ENCODE peak calls at places on chromosomes 2 and 18, in nine cellular contexts. J is naive thymus-derived CD4-positive, alpha-beta T cell; S is vagina; B is RWPE2; H is fibroblast of lung; G is IMR-90; T is upper lobe of right lung; C is K562; D is left ventricle myocardium inferior. F is an unnamed sample.

GRCh38 chr2:114762986-114763385 is 320.5 kb downstream of the DPP10 start:
- DNase-seq in D (peak; percentile 41), G (no peak), B (no peak), H (no peak), S (no peak), T (no peak), J (no peak), C (no peak), F (no peak)

GRCh38 chr2:28172114-28172898 is 220.4 kb upstream of the FOSL2 start:
- DNase-seq in J (no peak), G (peak; percentile 57), B (no peak), H (peak; percentile 61), S (no peak), T (no peak), C (no peak), D (no peak), F (no peak)

GRCh38 chr2:38750793-38751042 is 443 bp downstream of the SRSF7 start:
- DNase-seq in G (no peak), C (peak; percentile 82), S (no peak), J (no peak), D (peak; percentile 66), H (no peak), B (no peak), T (peak; percentile 87), F (peak; percentile 90)

GRCh38 chr2:31812051-31812798 is 198.6 kb downstream of the MEMO1 start:
- DNase-seq in C (peak; percentile 86), J (peak; percentile 24), T (no peak), S (no peak), D (no peak), B (no peak), H (no peak), G (peak; percentile 17), F (no peak)

GRCh38 chr2:27249891-27250651 is 12.8 kb downstream of the SLC30A3 start:
- DNase-seq in S (no peak), B (no peak), T (peak; percentile 85), J (peak; percentile 31), D (peak; percentile 48), C (peak; percentile 91), H (peak; percentile 47), G (peak; percentile 31), F (peak; percentile 56)

GRCh38 chr18:79750980-79751571 is 46.7 kb upstream of the KCNG2 start:
- DNase-seq in S (no peak), T (peak; percentile 60), H (no peak), J (no peak), G (no peak), D (no peak), B (peak; percentile 52), C (no peak), F (peak; percentile 57)

GRCh38 chr2:225556461-225556860 is 157.0 kb downstream of the NYAP2 start:
- DNase-seq in T (no peak), C (no peak), H (no peak), S (no peak), B (no peak), G (no peak), J (no peak), D (no peak), F (no peak)

GRCh38 chr2:136422512-136422911 is 304.6 kb upstream of the CXCR4 start:
- DNase-seq in C (no peak), H (no peak), J (no peak), B (no peak), D (no peak), S (no peak), G (no peak), T (no peak), F (no peak)

GRCh38 chr18:8767356-8767755 is 62.0 kb downstream of the MTCL1 start:
- DNase-seq in J (no peak), H (no peak), S (no peak), B (no peak), C (no peak), D (no peak), T (no peak), G (no peak), F (no peak)

GRCh38 chr18:8771930-8772329 is 66.6 kb downstream of the MTCL1 start:
- DNase-seq in J (no peak), D (peak; percentile 61), C (no peak), B (no peak), S (no peak), G (no peak), H (peak; percentile 17), T (no peak), F (no peak)

GRCh38 chr18:8770655-8771054 is 65.3 kb downstream of the MTCL1 start:
- DNase-seq in G (no peak), T (no peak), D (no peak), C (no peak), B (no peak), S (no peak), H (no peak), J (no peak), F (no peak)

GRCh38 chr18:8766576-8767253 is 61.4 kb downstream of the MTCL1 start:
- DNase-seq in G (no peak), H (no peak), D (no peak), T (no peak), S (no peak), C (no peak), J (no peak), B (no peak), F (no peak)

DNA sequence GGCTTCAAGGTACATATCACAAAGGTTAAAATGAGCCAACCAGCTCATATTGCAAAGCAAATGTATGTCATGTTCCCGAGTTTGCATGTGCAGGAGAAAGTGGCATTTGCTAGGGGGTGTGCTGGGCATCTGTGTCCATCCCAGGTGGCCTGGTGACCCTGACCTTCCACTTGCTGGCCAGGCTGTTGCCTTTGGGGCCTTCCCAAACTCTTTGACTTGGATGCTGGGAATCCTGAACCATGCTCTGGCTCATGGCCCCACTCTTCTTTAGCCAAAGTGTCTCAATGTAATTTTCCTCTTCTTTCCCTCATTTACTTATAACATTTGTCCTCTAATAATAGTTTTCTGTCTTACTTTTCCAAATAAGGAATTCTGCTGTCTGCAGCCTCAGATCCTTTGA is 64.2 kb downstream of the MTCL1 start:
- DNase-seq in D (no peak), C (no peak), T (no peak), H (no peak), B (no peak), S (no peak), J (no peak), G (no peak), F (no peak)
- H3K4me3 ChIP-seq in D (no peak overlapping the region), C (no peak overlapping the region), T (no peak overlapping the region), H (no peak overlapping the region), B (no peak overlapping the region), S (no peak overlapping the region), J (no peak overlapping the region), G (no peak overlapping the region), F (no peak overlapping the region)

DNA sequence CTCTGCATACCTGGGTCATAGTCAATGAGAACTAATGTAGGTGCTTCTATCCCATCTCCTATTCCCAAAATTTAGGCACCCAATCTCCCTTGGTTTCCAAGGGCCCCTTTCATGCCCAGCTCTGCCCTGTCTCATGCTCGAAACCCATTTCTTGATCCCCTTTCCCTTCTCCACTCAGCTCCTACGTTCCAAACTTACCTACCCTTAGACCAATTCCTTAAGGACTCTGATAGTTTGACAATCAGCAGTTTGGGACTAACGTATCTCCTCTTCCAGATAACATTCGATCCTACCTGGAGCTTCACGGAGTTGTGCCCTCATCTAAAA is 141.4 kb upstream of the LGALSL start:
- DNase-seq in H (no peak), S (no peak), C (no peak), J (no peak), B (no peak), G (no peak), D (no peak), T (no peak), F (no peak)
- H3K27ac ChIP-seq in H (no peak overlapping the region), S (peak overlapping the region; percentile 77), C (no peak overlapping the region), J (no peak overlapping the region), B (no peak overlapping the region), G (no peak overlapping the region), D (peak overlapping the region; percentile 64), T (no peak overlapping the region), F (peak overlapping the region; percentile 61)

GRCh38 chr2:137964859-137965459 is 686 bp downstream of the HNMT start:
- DNase-seq in H (no peak), G (no peak), D (no peak), S (no peak), T (no peak), J (no peak), B (no peak), C (no peak), F (no peak)

GRCh38 chr2:137966043-137966442 is 1.8 kb downstream of the HNMT start:
- DNase-seq in H (no peak), C (no peak), B (no peak), D (no peak), J (no peak), G (no peak), S (no peak), T (no peak), F (no peak)

GRCh38 chr2:137961602-137962001 is 2.7 kb upstream of the HNMT start:
- DNase-seq in C (no peak), J (no peak), B (no peak), T (no peak), H (no peak), D (no peak), S (no peak), G (no peak), F (no peak)

GRCh38 chr2:137963535-137964065 is 673 bp upstream of the HNMT start:
- DNase-seq in B (no peak), H (no peak), S (no peak), C (peak; percentile 16), G (no peak), D (no peak), J (no peak), T (no peak), F (no peak)

GRCh38 chr2:137964066-137964858 is at the start of gene HNMT:
- DNase-seq in J (no peak), D (no peak), G (peak; percentile 55), T (peak; percentile 68), C (peak; percentile 70), H (peak; percentile 86), S (no peak), B (no peak), F (peak; percentile 55)
- H3K4me3 ChIP-seq in J (no peak within 1 kb of the TSS), D (peak within 1 kb of the TSS; percentile 66), G (peak within 1 kb of the TSS; percentile 80), T (peak within 1 kb of the TSS; percentile 60), C (peak within 1 kb of the TSS; percentile 38), H (peak within 1 kb of the TSS; percentile 75), S (peak within 1 kb of the TSS; percentile 43), B (no peak within 1 kb of the TSS), F (peak within 1 kb of the TSS; percentile 20)

GRCh38 chr18:2855560-2856350 is 8.9 kb downstream of the EMILIN2 start:
- DNase-seq in H (no peak), B (no peak), C (peak; percentile 50), G (no peak), D (no peak), J (no peak), T (no peak), S (peak; percentile 70), F (no peak)

GRCh38 chr18:2856499-2856898 is 9.7 kb downstream of the EMILIN2 start:
- DNase-seq in J (peak; percentile 30), H (no peak), T (no peak), G (no peak), B (no peak), D (no peak), C (no peak), S (peak; percentile 34), F (no peak)

GRCh38 chr18:2854871-2855270 is 8.1 kb downstream of the EMILIN2 start:
- DNase-seq in J (no peak), G (no peak), H (peak; percentile 22), B (no peak), S (peak; percentile 70), D (no peak), C (no peak), T (no peak), F (no peak)

GRCh38 chr18:2853926-2854664 is 7.3 kb downstream of the EMILIN2 start:
- DNase-seq in J (no peak), G (no peak), C (peak; percentile 96), D (no peak), T (no peak), S (peak; percentile 37), H (no peak), B (no peak), F (no peak)

DNA sequence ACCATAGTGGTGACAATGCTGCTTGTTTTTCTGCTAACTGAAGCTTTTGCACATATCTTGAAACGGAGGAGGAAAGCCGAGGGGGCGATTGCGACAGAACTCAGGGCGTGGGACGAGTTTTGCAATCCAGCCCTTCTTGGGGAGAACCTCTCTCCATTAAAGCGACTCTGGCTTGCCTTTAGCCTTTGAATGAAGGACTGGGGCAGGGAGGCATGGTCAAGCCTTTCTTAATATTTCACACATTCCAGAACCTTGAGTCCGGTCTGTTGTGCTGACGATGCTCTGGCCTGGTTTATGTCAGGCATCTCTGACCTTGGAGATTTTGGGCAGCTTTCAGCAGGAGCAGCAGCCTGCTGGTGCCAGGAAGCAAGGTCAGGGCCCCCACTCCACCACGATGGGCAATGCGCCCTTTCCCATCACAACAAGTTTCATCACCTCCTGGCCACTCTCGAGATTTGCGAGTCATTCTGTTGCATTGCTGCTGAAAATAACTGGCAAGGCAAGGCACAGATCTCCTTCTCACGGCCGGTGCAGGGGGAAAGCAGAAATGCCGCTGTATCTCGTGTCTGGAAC is 10.8 kb downstream of the EMILIN2 start:
- DNase-seq in C (no peak), S (peak; percentile 61), D (peak; percentile 85), T (peak; percentile 92), G (peak; percentile 43), H (peak; percentile 99), B (no peak), J (no peak), F (peak; percentile 93)
- H3K27ac ChIP-seq in C (no peak overlapping the region), S (peak overlapping the region; percentile 75), D (peak overlapping the region; percentile 87), T (peak overlapping the region; percentile 9), G (no peak overlapping the region), H (peak overlapping the region; percentile 53), B (no peak overlapping the region), J (no peak overlapping the region), F (no peak overlapping the region)